ENCODE peak calls at places on chromosomes 11 and 22, in five cellular contexts. S, O, Y, W and T are unnamed samples.

GRCh38 chr22:37088108-37088605 is 21.4 kb downstream of the TMPRSS6 start:
- DNase-seq in S (no peak), O (no peak), Y (peak), W (no peak), T (no peak)

GRCh38 chr11:27557223-27557622 is 50.7 kb upstream of the LIN7C start:
- DNase-seq in S (no peak), O (no peak), Y (no peak), W (peak), T (no peak)

GRCh38 chr11:118621071-118621815 is 13.8 kb downstream of the PHLDB1 start:
- DNase-seq in S (peak), O (peak), Y (peak), W (peak), T (no peak)

GRCh38 chr22:20526628-20527355 is 19.4 kb downstream of the MED15 start:
- DNase-seq in S (no peak), O (no peak), Y (peak), W (no peak), T (peak)

GRCh38 chr22:29031236-29031982 is 30.2 kb downstream of the C22orf31 start:
- DNase-seq in S (peak), O (peak), Y (peak), W (peak), T (peak)

GRCh38 chr22:34592341-34592740 is 473.6 kb upstream of the ISX start:
- DNase-seq in S (no peak), O (no peak), Y (no peak), W (no peak), T (no peak)

GRCh38 chr11:76802621-76803020 is 19.5 kb downstream of the TSKU start:
- DNase-seq in S (no peak), O (no peak), Y (no peak), W (no peak), T (no peak)

GRCh38 chr22:44441401-44442185 is 56.4 kb downstream of the RTL6 start:
- DNase-seq in S (peak), O (no peak), Y (no peak), W (no peak), T (no peak)

GRCh38 chr11:15053201-15053685 is 20.1 kb upstream of the CALCB start:
- DNase-seq in S (no peak), O (no peak), Y (peak), W (no peak), T (peak)

GRCh38 chr22:45770506-45770905 is 98.9 kb downstream of the ATXN10 start:
- DNase-seq in S (no peak), O (no peak), Y (no peak), W (no peak), T (no peak)

GRCh38 chr11:119741369-119742262 is 12.6 kb upstream of the NECTIN1 start:
- DNase-seq in S (no peak), O (peak), Y (no peak), W (no peak), T (no peak)

GRCh38 chr22:47168441-47168840 is 406.0 kb downstream of the TBC1D22A start:
- DNase-seq in S (peak), O (no peak), Y (no peak), W (no peak), T (no peak)

GRCh38 chr11:102989379-102990047 is 34.0 kb upstream of the MMP13 start:
- DNase-seq in S (no peak), O (no peak), Y (no peak), W (no peak), T (no peak)

GRCh38 chr11:76615950-76616349 is 54.6 kb downstream of the LRRC32 start:
- DNase-seq in S (no peak), O (peak), Y (no peak), W (no peak), T (no peak)

GRCh38 chr11:46410021-46410420 is 18.4 kb upstream of the CHRM4 start:
- DNase-seq in S (no peak), O (no peak), Y (no peak), W (no peak), T (no peak)

GRCh38 chr11:92804388-92804787 is 165.1 kb upstream of the MTNR1B start:
- DNase-seq in S (no peak), O (no peak), Y (no peak), W (no peak), T (no peak)

GRCh38 chr11:82791779-82792178 is 58.1 kb upstream of the FAM181B start:
- DNase-seq in S (no peak), O (no peak), Y (no peak), W (no peak), T (no peak)

GRCh38 chr11:39461065-39461464 is 1998.4 kb downstream of the LRRC4C start:
- DNase-seq in S (no peak), O (no peak), Y (no peak), W (no peak), T (no peak)

GRCh38 chr11:129277216-129277838 is 85.2 kb upstream of the ARHGAP32 start:
- DNase-seq in S (no peak), O (no peak), Y (no peak), W (no peak), T (no peak)

GRCh38 chr11:114019046-114019445 is 40.5 kb upstream of the ZBTB16 start:
- DNase-seq in S (no peak), O (no peak), Y (no peak), W (no peak), T (no peak)

GRCh38 chr11:60679879-60680278 is 19.5 kb upstream of the MS4A8 start:
- DNase-seq in S (no peak), O (no peak), Y (no peak), W (no peak), T (no peak)

GRCh38 chr11:109971184-109971523 is 122.0 kb upstream of the ZC3H12C start:
- DNase-seq in S (no peak), O (no peak), Y (peak), W (peak), T (no peak)

GRCh38 chr22:43994006-43994405 is 30.1 kb upstream of the PARVB start:
- DNase-seq in S (no peak), O (no peak), Y (no peak), W (no peak), T (no peak)

GRCh38 chr11:104529213-104529612 is 365.3 kb upstream of the PDGFD start:
- DNase-seq in S (no peak), O (no peak), Y (no peak), W (no peak), T (no peak)

GRCh38 chr11:87743002-87743401 is 432.2 kb downstream of the RAB38 start:
- DNase-seq in S (no peak), O (no peak), Y (no peak), W (no peak), T (no peak)
- TF ChIP-seq CTCF in S (no peak), O (no peak), Y (no peak), W (no peak), T (peak)

GRCh38 chr11:73360743-73361369 is 15.3 kb upstream of the RELT start:
- DNase-seq in S (no peak), O (no peak), Y (no peak), W (no peak), T (no peak)

GRCh38 chr11:73359341-73359740 is 16.9 kb upstream of the RELT start:
- DNase-seq in S (peak), O (peak), Y (peak), W (no peak), T (no peak)

GRCh38 chr11:73361953-73362776 is 14.0 kb upstream of the RELT start:
- DNase-seq in S (no peak), O (no peak), Y (no peak), W (no peak), T (no peak)

GRCh38 chr11:73358071-73358470 is 18.1 kb upstream of the RELT start:
- DNase-seq in S (no peak), O (no peak), Y (no peak), W (no peak), T (no peak)

DNA sequence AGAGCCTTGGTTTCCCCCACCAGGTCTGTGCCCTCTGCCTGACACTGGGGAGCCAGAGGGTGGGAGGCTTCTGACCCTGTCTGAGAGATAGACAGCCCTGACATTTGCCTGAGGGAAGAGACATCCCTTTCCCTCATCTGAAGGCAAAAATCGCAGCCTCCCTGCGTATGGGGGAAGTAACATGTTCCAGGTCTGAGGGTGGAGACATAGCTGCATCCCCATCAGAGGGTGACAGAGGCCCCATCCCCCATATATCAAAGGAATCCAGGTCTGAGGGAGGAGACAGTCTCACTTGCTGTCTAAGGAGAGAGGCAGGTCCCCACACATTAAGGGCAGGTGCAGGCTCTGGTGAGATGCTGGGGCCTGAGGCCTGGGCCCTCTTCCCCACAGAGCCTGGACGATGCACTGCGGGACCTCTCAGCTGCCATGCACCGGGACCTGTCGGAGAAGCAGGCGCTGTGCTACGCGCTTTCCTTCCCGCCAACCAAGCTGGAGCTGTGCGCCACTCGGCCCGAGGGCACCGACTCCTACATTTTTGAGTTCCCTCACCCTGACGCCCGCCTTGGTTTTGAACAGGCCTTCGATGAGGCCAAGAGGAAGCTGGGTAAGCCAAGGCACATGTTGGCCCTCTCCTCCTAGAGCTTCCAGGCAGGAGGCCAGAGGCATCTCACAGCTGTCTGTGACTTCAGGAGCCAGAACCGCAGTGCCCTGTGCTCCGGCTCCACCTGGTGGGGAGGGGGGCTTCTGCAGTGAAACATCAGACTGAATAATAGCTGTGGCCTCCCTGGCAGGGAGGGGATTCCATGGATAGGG is 16.1 kb upstream of the RELT start:
- DNase-seq in S (no peak), O (no peak), Y (no peak), W (no peak), T (no peak)
- H3K4me3 ChIP-seq in S (no peak), O (no peak), Y (no peak), W (no peak), T (no peak)

GRCh38 chr11:12103411-12104225 is 6.8 kb upstream of the MICAL2 start:
- DNase-seq in S (no peak), O (peak), Y (no peak), W (no peak), T (no peak)

GRCh38 chr11:12100886-12101285 is 9.5 kb upstream of the MICAL2 start:
- DNase-seq in S (no peak), O (no peak), Y (no peak), W (no peak), T (no peak)

GRCh38 chr11:12101318-12101717 is 9.1 kb upstream of the MICAL2 start:
- DNase-seq in S (no peak), O (no peak), Y (no peak), W (no peak), T (no peak)

GRCh38 chr11:12100429-12100828 is 10.0 kb upstream of the MICAL2 start:
- DNase-seq in S (no peak), O (no peak), Y (no peak), W (no peak), T (no peak)

GRCh38 chr11:12102588-12103410 is 7.6 kb upstream of the MICAL2 start:
- DNase-seq in S (no peak), O (no peak), Y (no peak), W (no peak), T (no peak)
- TF ChIP-seq CTCF in S (no peak), O (no peak), Y (no peak), W (no peak), T (peak)

GRCh38 chr11:71241721-71242259 is 10.6 kb downstream of the SHANK2 start:
- DNase-seq in S (no peak), O (no peak), Y (no peak), W (no peak), T (no peak)
- H3K4me3 ChIP-seq in S (no peak), O (no peak), Y (no peak), W (no peak), T (peak)